ENCODE peak calls at places on chromosome 22, in five cellular contexts. P is HepG2, V is K562, F is GM12878, D is H1. L is an unnamed sample.

GRCh38 chr22:25030636-25031035 is 78.1 kb downstream of the KIAA1671 start:
- DNase-seq in D (no peak), F (no peak), V (no peak), P (no peak), L (no peak)

GRCh38 chr22:42272431-42273004 is 2.1 kb upstream of the TCF20 start:
- DNase-seq in V (no peak), P (no peak), D (no peak), F (no peak), L (no peak)

GRCh38 chr22:44211946-44212930 is 31.5 kb downstream of the PARVG start:
- DNase-seq in F (no peak), V (no peak), P (no peak), D (no peak), L (no peak)

GRCh38 chr22:22201185-22201924 is 43.2 kb upstream of the VPREB1 start:
- DNase-seq in V (peak), F (no peak), D (peak), P (peak), L (peak)

GRCh38 chr22:36465232-36466021 is 16.0 kb downstream of the TXN2 start:
- DNase-seq in P (peak), D (no peak), F (no peak), V (no peak), L (no peak)

GRCh38 chr22:38148252-38148651 is 33.4 kb downstream of the PLA2G6 start:
- DNase-seq in P (no peak), D (no peak), V (no peak), F (no peak), L (no peak)

GRCh38 chr22:27477171-27477570 is 324.4 kb downstream of the MN1 start:
- DNase-seq in F (no peak), P (no peak), D (no peak), V (no peak), L (no peak)

GRCh38 chr22:47629273-47629711 is 866.8 kb downstream of the TBC1D22A start:
- DNase-seq in V (no peak), P (no peak), F (no peak), D (no peak), L (no peak)

GRCh38 chr22:24965822-24966626 is 13.5 kb downstream of the KIAA1671 start:
- DNase-seq in V (no peak), D (no peak), F (no peak), P (peak), L (no peak)

GRCh38 chr22:19105867-19106802 is 16.1 kb downstream of the DGCR2 start:
- DNase-seq in D (no peak), V (peak), F (no peak), P (no peak), L (peak)

GRCh38 chr22:38864361-38865191 is 7.4 kb downstream of the CBX6 start:
- DNase-seq in P (no peak), F (no peak), V (no peak), D (no peak), L (no peak)

GRCh38 chr22:33908201-33909074 is 11.8 kb downstream of the LARGE1 start:
- DNase-seq in F (no peak), D (no peak), V (no peak), P (no peak), L (no peak)

GRCh38 chr22:21951931-21952465 is 650 bp downstream of the PPM1F start:
- DNase-seq in P (no peak), F (no peak), D (no peak), V (no peak), L (peak)

GRCh38 chr22:43826142-43827093 is 14.3 kb upstream of the EFCAB6 start:
- DNase-seq in D (no peak), P (no peak), V (no peak), F (no peak), L (no peak)

GRCh38 chr22:38403806-38404205 is 51.2 kb downstream of the KCNJ4 start:
- DNase-seq in P (no peak), V (no peak), F (no peak), D (no peak), L (no peak)

GRCh38 chr22:25754527-25755202 is 12.7 kb downstream of the MYO18B start:
- DNase-seq in D (no peak), P (no peak), V (no peak), F (no peak), L (no peak)

GRCh38 chr22:17920145-17920605 is 104.2 kb downstream of the MICAL3 start:
- DNase-seq in P (peak), V (peak), F (no peak), D (no peak), L (peak)

GRCh38 chr22:26321469-26321913 is 107.6 kb upstream of the ASPHD2 start:
- DNase-seq in P (no peak), V (peak), F (no peak), D (no peak), L (no peak)

GRCh38 chr22:48488149-48488551 is 1339.5 kb downstream of the BRD1 start:
- DNase-seq in D (no peak), F (no peak), P (no peak), V (no peak), L (no peak)

GRCh38 chr22:41910050-41910598 is 4.8 kb downstream of the SHISA8 start:
- DNase-seq in F (no peak), D (no peak), P (no peak), V (no peak), L (peak)

GRCh38 chr22:47401976-47402770 is 639.7 kb downstream of the TBC1D22A start:
- DNase-seq in P (no peak), D (no peak), V (no peak), F (no peak), L (no peak)

GRCh38 chr22:50020606-50021005 is 8.0 kb upstream of the IL17REL start:
- DNase-seq in D (no peak), V (no peak), F (no peak), P (no peak), L (no peak)

GRCh38 chr22:50016988-50017700 is 4.6 kb upstream of the IL17REL start:
- DNase-seq in D (no peak), F (peak), V (no peak), P (no peak), L (no peak)

GRCh38 chr22:50018608-50019291 is 6.2 kb upstream of the IL17REL start:
- DNase-seq in P (no peak), V (no peak), F (no peak), D (no peak), L (no peak)

GRCh38 chr22:50017701-50018224 is 5.2 kb upstream of the IL17REL start:
- DNase-seq in P (no peak), V (no peak), F (no peak), D (no peak), L (no peak)

DNA sequence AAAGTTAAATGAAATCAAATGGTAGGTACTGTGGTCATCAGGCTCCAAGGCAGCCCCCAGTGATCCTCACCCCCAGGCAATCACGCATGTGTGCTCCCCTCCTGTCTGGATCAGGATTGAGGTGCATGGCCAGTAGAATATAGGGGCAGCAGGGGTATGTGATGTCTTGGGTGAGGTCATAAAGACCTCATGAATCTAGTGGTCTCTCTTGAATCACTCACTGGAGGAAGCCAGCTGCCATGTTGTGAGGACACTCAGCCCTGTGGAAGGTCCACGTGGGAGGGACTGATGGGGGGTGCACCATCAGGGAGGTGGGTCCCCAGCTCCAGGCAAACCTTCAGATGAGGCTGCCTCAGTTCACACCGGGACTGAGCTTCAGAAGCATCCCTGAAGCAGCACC is 6.8 kb upstream of the IL17REL start:
- DNase-seq in F (no peak), D (no peak), P (no peak), V (no peak), L (no peak)
- TF ChIP-seq USF2 in F (no peak), D (no peak), P (no peak), V (no peak), L (no peak)

DNA sequence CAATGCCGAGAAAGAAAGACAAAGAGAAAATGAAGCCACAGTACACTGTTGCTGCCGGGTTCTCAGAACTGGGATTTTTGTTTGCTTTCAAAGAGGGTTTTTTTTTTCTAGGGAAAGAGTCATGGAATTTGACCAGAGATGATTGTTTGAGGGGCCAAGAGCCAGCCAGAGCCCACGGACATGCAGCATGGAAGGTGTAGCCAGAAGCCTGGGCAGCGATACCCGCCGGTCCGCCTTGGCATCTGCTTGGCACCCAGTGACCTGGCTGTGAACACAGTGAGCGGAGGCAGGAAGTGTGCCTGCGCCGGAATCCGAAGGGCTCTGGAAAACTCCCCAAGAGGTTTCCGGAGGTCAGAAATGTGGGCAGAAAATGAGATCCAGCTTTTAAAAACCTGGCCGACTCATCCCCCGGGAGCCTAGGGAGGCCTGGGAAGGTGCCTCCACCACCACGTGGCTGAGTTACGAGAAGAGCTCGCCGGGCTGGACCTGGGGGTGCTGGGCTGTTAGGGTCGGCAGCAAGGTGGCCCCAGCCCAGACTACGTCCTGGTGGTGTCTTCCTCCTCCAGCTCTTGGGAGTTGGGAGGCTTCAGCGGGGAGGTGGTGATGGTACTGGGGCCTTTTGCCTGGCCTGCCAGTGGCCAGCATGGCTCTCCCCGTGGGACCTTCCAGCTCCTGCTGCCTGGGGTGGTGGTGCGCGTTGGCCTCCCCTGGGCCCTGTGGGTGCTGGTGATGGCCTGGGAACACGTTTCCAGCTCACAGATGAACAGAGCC is 61.6 kb upstream of the PPARA start:
- DNase-seq in P (no peak), F (no peak), V (no peak), D (no peak), L (no peak)
- TF ChIP-seq CREB1 in P (no peak), F (no peak), V (no peak), D (no peak), L (no peak)

GRCh38 chr22:20211997-20212753 is 55.9 kb downstream of the RTN4R start:
- DNase-seq in D (no peak), P (no peak), F (no peak), V (peak), L (no peak)
- TF ChIP-seq USF2 in D (no peak), P (no peak), F (no peak), V (peak), L (no peak)

DNA sequence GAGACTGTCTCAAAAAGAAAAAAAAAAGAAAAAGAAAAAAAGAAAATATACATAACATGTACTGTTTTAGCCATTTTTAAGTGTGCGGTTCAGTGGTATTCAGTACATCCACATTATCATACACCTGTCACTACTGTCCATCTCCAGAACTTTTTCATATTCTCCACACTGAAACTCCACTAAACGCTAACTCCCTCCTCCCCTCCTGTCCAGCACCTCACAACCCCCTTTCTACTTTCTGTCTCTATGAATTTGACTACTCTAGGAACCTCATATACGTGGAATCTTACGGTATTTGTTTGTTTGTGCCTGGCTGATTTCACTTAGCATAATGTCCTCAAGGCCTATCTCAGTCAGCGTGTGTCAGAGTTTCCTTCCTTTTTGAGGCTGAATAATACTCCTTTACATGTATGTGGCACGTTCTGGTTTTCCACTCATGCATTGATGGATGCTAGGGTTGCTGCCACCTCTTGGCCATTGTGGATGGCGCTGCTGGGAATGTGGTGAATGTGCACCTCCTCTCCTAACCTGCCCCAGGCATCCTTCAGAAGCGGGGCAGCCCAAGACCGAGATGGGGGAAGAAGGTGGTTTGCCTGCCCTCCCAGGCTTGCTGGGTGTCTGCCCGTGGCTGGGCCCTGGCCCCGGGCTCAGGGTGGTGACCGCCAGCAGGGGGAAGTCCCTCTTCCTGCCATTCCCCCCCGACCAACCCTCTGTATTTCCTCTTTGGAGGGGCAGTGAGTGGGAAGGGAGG is 60.5 kb downstream of the BCR start:
- DNase-seq in D (no peak), F (no peak), P (no peak), V (peak), L (peak)
- TF ChIP-seq CREB1 in D (no peak), F (no peak), P (no peak), V (no peak), L (no peak)

GRCh38 chr22:49628351-49629023 is 199.2 kb downstream of the BRD1 start:
- DNase-seq in F (no peak), V (no peak), P (no peak), D (no peak), L (peak)
- TF ChIP-seq USF2 in F (no peak), V (no peak), P (no peak), D (no peak), L (no peak)

GRCh38 chr22:45318558-45319318 is 9.0 kb downstream of the FAM118A start:
- DNase-seq in P (no peak), D (no peak), V (no peak), F (peak), L (no peak)
- TF ChIP-seq CREB1 in P (no peak), D (no peak), V (no peak), F (peak), L (no peak)

DNA sequence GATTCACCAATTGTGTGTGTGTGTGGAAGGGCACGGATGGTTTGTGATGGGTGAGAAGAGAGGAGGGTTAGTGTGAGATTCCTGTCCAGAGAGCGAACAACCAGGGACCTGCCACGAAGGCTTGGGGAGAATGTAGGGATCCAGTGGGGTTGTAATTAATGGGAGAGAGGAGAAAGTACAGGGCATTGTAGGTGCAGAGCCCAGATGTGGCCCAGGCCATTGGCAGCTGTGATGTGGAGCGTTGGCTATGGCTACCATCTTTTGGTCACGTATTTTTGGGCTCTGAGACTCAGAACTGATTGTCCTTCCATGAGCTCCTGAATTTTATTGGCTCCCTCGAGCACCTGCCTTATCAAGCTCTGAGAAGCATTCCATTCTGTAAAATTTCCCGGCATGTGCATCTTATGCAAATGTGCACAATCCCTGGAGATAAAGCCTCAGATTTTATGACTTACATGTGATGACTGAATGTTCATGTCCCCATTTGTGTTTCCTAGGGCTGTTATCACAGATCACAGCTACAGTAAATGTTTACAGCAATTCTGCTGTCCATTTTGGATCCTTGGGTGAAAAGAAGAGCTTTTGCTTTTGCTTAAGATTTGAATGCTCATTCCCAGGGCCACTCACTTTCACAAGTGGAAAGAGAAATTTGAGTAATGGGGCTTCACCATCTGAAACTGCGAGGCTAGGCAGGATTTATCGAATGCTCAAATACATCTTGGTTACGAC is 33.1 kb downstream of the SLC5A1 start:
- DNase-seq in V (no peak), P (no peak), F (no peak), D (no peak), L (no peak)
- TF ChIP-seq USF2 in V (no peak), P (no peak), F (no peak), D (no peak), L (no peak)

L was measured in WTC11.